ENCODE peak calls at places on chromosome X, in nine cellular contexts. K is posterior cingulate gyrus; X is spleen; O is islet precursor cell; G is pons; R is epithelial cell of esophagus; Z is stimulated activated CD4-positive, alpha-beta T cell treated with anti-CD3 and anti-CD28 coated beads, Interleukin-2, amount 100 ng/mL, for 48 hours; M is memory B cell; F is stimulated activated CD8-positive, alpha-beta memory T cell treated with anti-CD3 and anti-CD28 coated beads, Interleukin-4, amount 100 ng/mL, for 4 hours. W is an unnamed sample.
A peak's percentile ranks its signal among the peaks of the same experiment; 100 is the strongest.

GRCh38 chrX:148659481-148659880 is 159.1 kb downstream of the AFF2 start:
- DNase-seq in K (no peak), X (no peak), O (no peak), G (no peak), R (no peak), Z (no peak), M (no peak), F (no peak), W (no peak)

GRCh38 chrX:77070108-77070918 is 376.9 kb upstream of the FGF16 start:
- DNase-seq in K (no peak), X (no peak), O (no peak), G (no peak), R (no peak), Z (no peak), M (no peak), F (no peak), W (no peak)

GRCh38 chrX:124344246-124344645 is 2.1 kb upstream of the SH2D1A start:
- DNase-seq in K (no peak), X (no peak), O (no peak), G (no peak), R (no peak), Z (no peak), M (no peak), F (no peak), W (no peak)

GRCh38 chrX:10945463-10945862 is 165.7 kb upstream of the HCCS start:
- DNase-seq in K (no peak), X (no peak), O (no peak), G (no peak), R (peak; percentile 51), Z (no peak), M (no peak), F (no peak), W (no peak)

GRCh38 chrX:41472231-41472815 is 25.2 kb downstream of the NYX start:
- DNase-seq in K (no peak), X (no peak), O (peak; percentile 94), G (no peak), R (no peak), Z (no peak), M (no peak), F (no peak), W (peak; percentile 88)

GRCh38 chrX:153667931-153668396 is 5.6 kb downstream of the PNCK start:
- DNase-seq in K (peak; percentile 91), X (peak; percentile 89), O (peak; percentile 85), G (peak; percentile 83), R (peak; percentile 78), Z (peak; percentile 83), M (peak; percentile 72), F (no peak), W (peak; percentile 96)

GRCh38 chrX:150635952-150636351 is 57.2 kb upstream of the MTMR1 start:
- DNase-seq in K (no peak), X (no peak), O (no peak), G (no peak), R (peak; percentile 77), Z (no peak), M (no peak), F (no peak), W (no peak)

GRCh38 chrX:73127700-73128241 is 48.5 kb upstream of the PABPC1L2A start:
- DNase-seq in K (no peak), X (peak; percentile 58), O (peak; percentile 63), G (peak; percentile 66), R (peak; percentile 0), Z (no peak), M (no peak), F (no peak), W (peak; percentile 50)

GRCh38 chrX:68841251-68842049 is 12.6 kb downstream of the EFNB1 start:
- DNase-seq in K (no peak), X (no peak), O (no peak), G (no peak), R (no peak), Z (no peak), M (no peak), F (no peak), W (no peak)

GRCh38 chrX:2402361-2402690 is 98.5 kb downstream of the DHRSX start:
- DNase-seq in K (no peak), X (no peak), O (no peak), G (no peak), R (no peak), Z (no peak), M (no peak), F (no peak), W (no peak)

GRCh38 chrX:3518870-3519269 is 172.4 kb upstream of the MXRA5 start:
- DNase-seq in K (no peak), X (no peak), O (peak; percentile 90), G (peak; percentile 1), R (peak; percentile 1), Z (no peak), M (no peak), F (no peak), W (peak; percentile 52)

GRCh38 chrX:10922841-10923240 is 188.3 kb upstream of the HCCS start:
- DNase-seq in K (no peak), X (no peak), O (no peak), G (no peak), R (no peak), Z (no peak), M (no peak), F (no peak), W (no peak)

GRCh38 chrX:149490100-149490499 is 15.0 kb downstream of the IDS start:
- DNase-seq in K (no peak), X (no peak), O (no peak), G (no peak), R (peak; percentile 63), Z (no peak), M (no peak), F (no peak), W (no peak)

W was measured in ELF-1.